ENCODE peak calls at places on chromosome 18, in six cellular contexts. C is tibial nerve, D is left ventricle myocardium inferior, B is tibial artery, J is body of pancreas, O is gastrocnemius medialis. M is an unnamed sample.

GRCh38 chr18:24402209-24402785 is 4.7 kb upstream of the OSBPL1A start:
- DNase-seq in C (no peak), D (no peak), B (no peak), J (no peak), O (no peak), M (no peak)

GRCh38 chr18:22108674-22109073 is 60.7 kb upstream of the GATA6 start:
- DNase-seq in C (no peak), D (no peak), B (no peak), J (peak), O (no peak), M (no peak)

GRCh38 chr18:57150828-57151227 is 3.9 kb downstream of the BOD1L2 start:
- DNase-seq in C (no peak), D (no peak), B (no peak), J (peak), O (no peak), M (peak)

GRCh38 chr18:42041793-42042192 is 86.8 kb downstream of the PIK3C3 start:
- DNase-seq in C (no peak), D (no peak), B (no peak), J (no peak), O (no peak), M (no peak)

GRCh38 chr18:74732380-74732779 is 134.7 kb downstream of the ZNF407 start:
- DNase-seq in C (no peak), D (no peak), B (no peak), J (no peak), O (no peak), M (no peak)

GRCh38 chr18:36756262-36756661 is 72.5 kb downstream of the TPGS2 start:
- DNase-seq in C (no peak), D (no peak), B (no peak), J (no peak), O (no peak), M (no peak)

GRCh38 chr18:41745166-41746049 is 209.6 kb upstream of the PIK3C3 start:
- DNase-seq in C (no peak), D (peak), B (no peak), J (peak), O (no peak), M (peak)

GRCh38 chr18:10490401-10491289 is 35.2 kb upstream of the NAPG start:
- DNase-seq in C (no peak), D (no peak), B (no peak), J (peak), O (no peak), M (peak)

GRCh38 chr18:26568926-26569700 is 20.8 kb upstream of the KCTD1 start:
- DNase-seq in C (no peak), D (no peak), B (no peak), J (no peak), O (no peak), M (no peak)

GRCh38 chr18:13252696-13253410 is 34.3 kb downstream of the LDLRAD4 start:
- DNase-seq in C (no peak), D (no peak), B (peak), J (no peak), O (no peak), M (no peak)

GRCh38 chr18:21747268-21747667 is 6.7 kb downstream of the MIB1 start:
- DNase-seq in C (no peak), D (no peak), B (no peak), J (no peak), O (no peak), M (no peak)

GRCh38 chr18:3450358-3451107 is 561 bp downstream of the TGIF1 start:
- DNase-seq in C (peak), D (peak), B (peak), J (peak), O (peak), M (no peak)

GRCh38 chr18:4405965-4406364 is 49.1 kb downstream of the DLGAP1 start:
- DNase-seq in C (no peak), D (no peak), B (no peak), J (no peak), O (no peak), M (no peak)

GRCh38 chr18:45755936-45756335 is 32.0 kb downstream of the SLC14A1 start:
- DNase-seq in C (peak), D (no peak), B (peak), J (peak), O (no peak), M (no peak)

GRCh38 chr18:50832754-50833153 is 12.9 kb upstream of the MRO start:
- DNase-seq in C (no peak), D (no peak), B (no peak), J (no peak), O (no peak), M (no peak)

GRCh38 chr18:26208901-26209445 is 17.3 kb upstream of the TAF4B start:
- DNase-seq in C (no peak), D (no peak), B (no peak), J (no peak), O (no peak), M (no peak)

GRCh38 chr18:45521151-45521550 is 94.1 kb upstream of the SLC14A2 start:
- DNase-seq in C (no peak), D (no peak), B (no peak), J (no peak), O (no peak), M (no peak)

GRCh38 chr18:28584726-28585125 is 407.8 kb upstream of the CDH2 start:
- DNase-seq in C (no peak), D (no peak), B (no peak), J (no peak), O (no peak), M (no peak)

GRCh38 chr18:75408554-75409506 is 18.7 kb downstream of the SMIM21 start:
- DNase-seq in C (no peak), D (no peak), B (no peak), J (no peak), O (no peak), M (no peak)

GRCh38 chr18:2424420-2424819 is 146.9 kb downstream of the METTL4 start:
- DNase-seq in C (no peak), D (no peak), B (no peak), J (no peak), O (no peak), M (no peak)

GRCh38 chr18:37484893-37485834 is 80.4 kb downstream of the CELF4 start:
- DNase-seq in C (no peak), D (no peak), B (no peak), J (peak), O (no peak), M (no peak)

GRCh38 chr18:55386545-55386944 is 201.4 kb downstream of the TCF4 start:
- DNase-seq in C (no peak), D (no peak), B (no peak), J (no peak), O (no peak), M (no peak)

GRCh38 chr18:76491801-76492668 is 3.0 kb downstream of the ZNF516 start:
- DNase-seq in C (peak), D (no peak), B (no peak), J (peak), O (no peak), M (peak)

GRCh38 chr18:29123706-29124530 is 947.0 kb upstream of the CDH2 start:
- DNase-seq in C (no peak), D (no peak), B (no peak), J (no peak), O (no peak), M (no peak)

GRCh38 chr18:35407871-35408481 is 30.8 kb upstream of the ZNF396 start:
- DNase-seq in C (peak), D (no peak), B (no peak), J (peak), O (peak), M (peak)

GRCh38 chr18:45343365-45343764 is 271.9 kb upstream of the SLC14A2 start:
- DNase-seq in C (no peak), D (no peak), B (no peak), J (no peak), O (no peak), M (no peak)

GRCh38 chr18:26977791-26978190 is 112.3 kb upstream of the AQP4 start:
- DNase-seq in C (no peak), D (no peak), B (no peak), J (no peak), O (no peak), M (no peak)

GRCh38 chr18:63410792-63411191 is 11.5 kb downstream of the VPS4B start:
- DNase-seq in C (no peak), D (no peak), B (no peak), J (no peak), O (no peak), M (no peak)

GRCh38 chr18:62857278-62857976 is 142.1 kb downstream of the PHLPP1 start:
- DNase-seq in C (no peak), D (no peak), B (no peak), J (no peak), O (no peak), M (no peak)

GRCh38 chr18:59048378-59048777 is 91.3 kb upstream of the SEC11C start:
- DNase-seq in C (no peak), D (no peak), B (no peak), J (no peak), O (no peak), M (peak)

GRCh38 chr18:59047992-59048363 is 91.7 kb upstream of the SEC11C start:
- DNase-seq in C (no peak), D (no peak), B (no peak), J (no peak), O (no peak), M (no peak)

GRCh38 chr18:59051470-59052165 is 88.1 kb upstream of the SEC11C start:
- DNase-seq in C (no peak), D (no peak), B (peak), J (peak), O (peak), M (no peak)

GRCh38 chr18:59050661-59051057 is 89.0 kb upstream of the SEC11C start:
- DNase-seq in C (no peak), D (no peak), B (no peak), J (no peak), O (no peak), M (no peak)

DNA sequence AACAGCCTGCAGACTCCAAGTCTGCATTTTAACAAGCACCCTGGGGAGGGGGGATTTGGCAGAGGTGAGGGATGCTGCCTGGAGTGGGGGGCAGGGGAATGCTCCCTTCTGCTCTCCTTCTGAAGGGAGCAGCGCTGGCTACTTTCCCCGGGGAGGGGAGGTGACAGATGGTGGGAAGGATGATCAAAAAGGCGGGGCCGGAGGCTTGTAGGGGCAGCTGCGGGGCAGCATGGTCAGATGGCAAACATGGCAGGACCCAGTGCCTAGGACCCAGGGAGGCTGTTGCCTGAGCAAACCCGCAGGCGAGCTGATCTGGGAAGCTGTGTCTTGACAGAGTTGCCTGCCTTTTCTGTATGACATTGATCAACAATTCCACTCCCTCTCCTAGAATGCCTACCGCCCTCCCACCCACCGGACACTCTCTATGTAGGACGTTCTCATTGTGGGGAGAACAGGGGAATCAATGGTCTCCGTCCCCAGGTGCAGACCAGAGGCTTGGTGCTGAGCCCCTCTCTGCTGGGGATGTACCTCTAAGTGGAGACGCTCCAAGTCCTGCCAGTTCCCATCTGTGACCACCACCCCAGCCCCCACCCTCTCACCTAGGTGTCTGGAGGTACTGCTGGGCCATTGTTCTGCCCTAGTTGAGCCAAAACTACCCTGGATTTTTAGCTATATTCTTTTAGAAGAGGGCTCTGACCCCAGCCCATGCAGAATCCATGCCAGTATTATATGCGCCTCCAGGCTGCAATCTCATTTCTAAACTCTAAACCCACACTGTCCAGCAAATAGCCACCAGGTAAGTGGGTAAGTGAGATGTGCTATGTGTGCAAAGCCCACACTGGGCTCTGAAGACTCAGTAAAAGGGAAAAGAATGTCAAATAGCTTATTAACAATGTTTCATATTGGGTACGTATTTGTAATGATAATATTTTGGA is 89.7 kb upstream of the SEC11C start:
- DNase-seq in C (no peak), D (no peak), B (no peak), J (no peak), O (no peak), M (peak)
- H3K27ac ChIP-seq in C (no peak), D (no peak), B (no peak), J (no peak), O (no peak), M (peak)

GRCh38 chr18:755506-755905 is 43.1 kb upstream of the ENOSF1 start:
- DNase-seq in C (no peak), D (no peak), B (no peak), J (no peak), O (no peak), M (no peak)

GRCh38 chr18:750456-750855 is 38.0 kb upstream of the ENOSF1 start:
- DNase-seq in C (no peak), D (no peak), B (no peak), J (no peak), O (no peak), M (no peak)

GRCh38 chr18:754666-755065 is 42.2 kb upstream of the ENOSF1 start:
- DNase-seq in C (no peak), D (no peak), B (no peak), J (no peak), O (no peak), M (no peak)
- TF ChIP-seq CTCF in C (no peak), D (no peak), B (no peak), J (no peak), O (no peak), M (no peak)

DNA sequence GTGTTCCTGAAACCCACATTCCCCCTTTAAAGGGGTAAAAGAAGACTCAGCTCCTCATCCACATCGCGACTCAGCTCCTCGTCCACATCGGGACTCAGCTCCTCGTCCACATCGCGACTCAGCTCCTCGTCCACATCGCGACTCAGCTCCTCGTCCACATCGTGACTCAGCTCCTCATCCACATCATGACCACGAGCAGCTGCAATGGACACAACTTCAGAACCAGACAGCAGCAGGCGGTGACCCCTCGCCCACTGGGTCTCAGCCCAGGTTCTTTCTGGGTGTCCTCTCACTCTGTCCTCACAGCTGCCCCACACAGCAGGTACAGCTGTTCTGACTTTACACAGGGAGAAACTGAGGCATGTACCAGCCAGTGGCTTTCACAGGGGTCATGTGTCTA is 163.5 kb upstream of the SALL3 start:
- DNase-seq in C (no peak), D (no peak), B (no peak), J (no peak), O (no peak), M (no peak)
- H3K27ac ChIP-seq in C (no peak), D (no peak), B (no peak), J (no peak), O (no peak), M (no peak)

GRCh38 chr18:61333746-61334490 is 688 bp downstream of the CDH20 start:
- DNase-seq in C (no peak), D (no peak), B (no peak), J (no peak), O (no peak), M (peak)
- TF ChIP-seq CTCF in C (no peak), D (no peak), B (no peak), J (no peak), O (no peak), M (peak)

GRCh38 chr18:48782381-48782841 is 168.4 kb downstream of the SMAD7 start:
- DNase-seq in C (no peak), D (peak), B (peak), J (no peak), O (peak), M (no peak)
- H3K27ac ChIP-seq in C (peak), D (peak), B (peak), J (no peak), O (peak), M (no peak)

GRCh38 chr18:33022370-33022769 is 249.5 kb upstream of the KLHL14 start:
- DNase-seq in C (no peak), D (no peak), B (no peak), J (no peak), O (no peak), M (no peak)
- TF ChIP-seq CTCF in C (no peak), D (no peak), B (no peak), J (no peak), O (no peak), M (no peak)

GRCh38 chr18:8830067-8831060 is 125.0 kb downstream of the MTCL1 start:
- DNase-seq in C (no peak), D (no peak), B (no peak), J (no peak), O (no peak), M (no peak)

GRCh38 chr18:8826971-8827370 is 121.6 kb downstream of the MTCL1 start:
- DNase-seq in C (no peak), D (no peak), B (no peak), J (peak), O (no peak), M (no peak)

GRCh38 chr18:8828798-8829197 is 123.4 kb downstream of the MTCL1 start:
- DNase-seq in C (no peak), D (no peak), B (no peak), J (no peak), O (no peak), M (no peak)

GRCh38 chr18:8826514-8826913 is 121.2 kb downstream of the MTCL1 start:
- DNase-seq in C (no peak), D (no peak), B (no peak), J (no peak), O (no peak), M (no peak)

DNA sequence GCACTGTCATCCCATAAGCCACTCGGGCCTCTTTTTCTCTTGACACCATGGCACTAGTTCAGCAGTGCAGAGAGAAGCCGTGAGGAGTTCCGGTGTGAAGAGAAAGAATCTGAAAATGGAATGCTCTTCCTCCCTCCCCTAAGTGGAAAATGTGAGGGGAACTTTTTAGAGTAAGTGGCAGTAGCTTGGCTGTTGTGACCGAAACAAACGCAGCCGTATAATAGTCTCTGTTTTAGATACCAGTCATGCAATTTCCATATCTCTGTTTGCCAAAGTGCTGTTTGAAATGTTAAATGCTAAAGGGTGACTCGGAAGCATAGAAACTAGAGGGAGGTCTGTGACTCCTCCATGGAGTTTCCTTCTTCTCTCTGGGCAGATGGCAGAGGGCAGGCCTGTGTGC is 122.9 kb downstream of the MTCL1 start:
- DNase-seq in C (no peak), D (no peak), B (no peak), J (no peak), O (no peak), M (no peak)
- H3K27ac ChIP-seq in C (no peak), D (no peak), B (no peak), J (no peak), O (no peak), M (no peak)